ENCODE peak calls at places on chromosomes 12 and 14, in four cellular contexts. One of them, this sample, is unnamed.

GRCh38 chr12:109880938-109881337 is 597 bp upstream of the GLTP start:
- DNase-seq in Ammon's horn: no peak
- DNase-seq in GM12865: no peak
- DNase-seq in stimulated activated CD4-positive, alpha-beta T cell treated with anti-CD3 and anti-CD28 coated beads, Interleukin-2, amount 100 ng/mL, for 24 hours: no peak
- DNase-seq in this sample: no peak

GRCh38 chr12:63070709-63071108 is 80.3 kb downstream of the AVPR1A start:
- DNase-seq in GM12865: no peak
- DNase-seq in Ammon's horn: no peak
- DNase-seq in stimulated activated CD4-positive, alpha-beta T cell treated with anti-CD3 and anti-CD28 coated beads, Interleukin-2, amount 100 ng/mL, for 24 hours: no peak
- DNase-seq in this sample: no peak

GRCh38 chr12:51819851-51820720 is 28.4 kb downstream of the FIGNL2 start:
- DNase-seq in Ammon's horn: peak; percentile 28
- DNase-seq in GM12865: peak; percentile 4
- DNase-seq in stimulated activated CD4-positive, alpha-beta T cell treated with anti-CD3 and anti-CD28 coated beads, Interleukin-2, amount 100 ng/mL, for 24 hours: no peak
- DNase-seq in this sample: peak; percentile 33

GRCh38 chr12:113747048-113747447 is 219.1 kb downstream of the RBM19 start:
- DNase-seq in Ammon's horn: no peak
- DNase-seq in stimulated activated CD4-positive, alpha-beta T cell treated with anti-CD3 and anti-CD28 coated beads, Interleukin-2, amount 100 ng/mL, for 24 hours: no peak
- DNase-seq in GM12865: no peak
- DNase-seq in this sample: no peak

GRCh38 chr14:89215166-89215940 is 201.7 kb downstream of the FOXN3 start:
- DNase-seq in Ammon's horn: peak; percentile 23
- DNase-seq in GM12865: no peak
- DNase-seq in stimulated activated CD4-positive, alpha-beta T cell treated with anti-CD3 and anti-CD28 coated beads, Interleukin-2, amount 100 ng/mL, for 24 hours: no peak
- DNase-seq in this sample: no peak

GRCh38 chr12:57727758-57728395 is 10.7 kb downstream of the AGAP2 start:
- DNase-seq in GM12865: no peak
- DNase-seq in Ammon's horn: no peak
- DNase-seq in stimulated activated CD4-positive, alpha-beta T cell treated with anti-CD3 and anti-CD28 coated beads, Interleukin-2, amount 100 ng/mL, for 24 hours: no peak
- DNase-seq in this sample: no peak

GRCh38 chr12:1994429-1995143 is 9.7 kb downstream of the DCP1B start:
- DNase-seq in stimulated activated CD4-positive, alpha-beta T cell treated with anti-CD3 and anti-CD28 coated beads, Interleukin-2, amount 100 ng/mL, for 24 hours: no peak
- DNase-seq in Ammon's horn: no peak
- DNase-seq in GM12865: no peak
- DNase-seq in this sample: peak; percentile 44

GRCh38 chr12:57722716-57723629 is 15.6 kb downstream of the AGAP2 start:
- DNase-seq in stimulated activated CD4-positive, alpha-beta T cell treated with anti-CD3 and anti-CD28 coated beads, Interleukin-2, amount 100 ng/mL, for 24 hours: no peak
- DNase-seq in Ammon's horn: peak; percentile 1
- DNase-seq in GM12865: no peak
- DNase-seq in this sample: no peak

GRCh38 chr14:72711936-72712335 is 182.0 kb downstream of the DPF3 start:
- DNase-seq in stimulated activated CD4-positive, alpha-beta T cell treated with anti-CD3 and anti-CD28 coated beads, Interleukin-2, amount 100 ng/mL, for 24 hours: no peak
- DNase-seq in Ammon's horn: no peak
- DNase-seq in GM12865: no peak
- DNase-seq in this sample: no peak

GRCh38 chr12:70756791-70757190 is 119.6 kb upstream of the PTPRB start:
- DNase-seq in Ammon's horn: no peak
- DNase-seq in GM12865: no peak
- DNase-seq in stimulated activated CD4-positive, alpha-beta T cell treated with anti-CD3 and anti-CD28 coated beads, Interleukin-2, amount 100 ng/mL, for 24 hours: no peak
- DNase-seq in this sample: peak; percentile 19

GRCh38 chr14:26702721-26703250 is 105.0 kb upstream of the NOVA1 start:
- DNase-seq in GM12865: no peak
- DNase-seq in Ammon's horn: peak; percentile 3
- DNase-seq in stimulated activated CD4-positive, alpha-beta T cell treated with anti-CD3 and anti-CD28 coated beads, Interleukin-2, amount 100 ng/mL, for 24 hours: no peak
- DNase-seq in this sample: no peak

GRCh38 chr12:9615420-9616135 is 7.9 kb upstream of the KLRB1 start:
- DNase-seq in Ammon's horn: peak; percentile 4
- DNase-seq in GM12865: peak; percentile 36
- DNase-seq in stimulated activated CD4-positive, alpha-beta T cell treated with anti-CD3 and anti-CD28 coated beads, Interleukin-2, amount 100 ng/mL, for 24 hours: no peak
- DNase-seq in this sample: no peak

GRCh38 chr14:22982477-22983245 is at the start of gene AJUBA:
- DNase-seq in GM12865: peak; percentile 87
- DNase-seq in Ammon's horn: peak; percentile 63
- DNase-seq in stimulated activated CD4-positive, alpha-beta T cell treated with anti-CD3 and anti-CD28 coated beads, Interleukin-2, amount 100 ng/mL, for 24 hours: peak; percentile 80
- DNase-seq in this sample: peak; percentile 39

GRCh38 chr12:22657538-22657937 is 32.6 kb downstream of the ETNK1 start:
- DNase-seq in stimulated activated CD4-positive, alpha-beta T cell treated with anti-CD3 and anti-CD28 coated beads, Interleukin-2, amount 100 ng/mL, for 24 hours: no peak
- DNase-seq in Ammon's horn: no peak
- DNase-seq in GM12865: no peak
- DNase-seq in this sample: no peak

GRCh38 chr14:50139192-50139591 is 22.8 kb upstream of the VCPKMT start:
- DNase-seq in Ammon's horn: no peak
- DNase-seq in stimulated activated CD4-positive, alpha-beta T cell treated with anti-CD3 and anti-CD28 coated beads, Interleukin-2, amount 100 ng/mL, for 24 hours: no peak
- DNase-seq in GM12865: no peak
- DNase-seq in this sample: no peak

GRCh38 chr12:26721800-26722199 is 111.2 kb downstream of the ITPR2 start:
- DNase-seq in stimulated activated CD4-positive, alpha-beta T cell treated with anti-CD3 and anti-CD28 coated beads, Interleukin-2, amount 100 ng/mL, for 24 hours: no peak
- DNase-seq in GM12865: no peak
- DNase-seq in Ammon's horn: no peak
- DNase-seq in this sample: no peak

GRCh38 chr14:101179691-101180211 is 276.2 kb upstream of the RTL1 start:
- DNase-seq in stimulated activated CD4-positive, alpha-beta T cell treated with anti-CD3 and anti-CD28 coated beads, Interleukin-2, amount 100 ng/mL, for 24 hours: no peak
- DNase-seq in GM12865: no peak
- DNase-seq in Ammon's horn: no peak
- DNase-seq in this sample: no peak

GRCh38 chr14:68987653-68988036 is 8.5 kb upstream of the ACTN1 start:
- DNase-seq in Ammon's horn: no peak
- DNase-seq in stimulated activated CD4-positive, alpha-beta T cell treated with anti-CD3 and anti-CD28 coated beads, Interleukin-2, amount 100 ng/mL, for 24 hours: no peak
- DNase-seq in GM12865: peak; percentile 11
- DNase-seq in this sample: no peak

GRCh38 chr12:109710747-109711595 is 2.7 kb upstream of the FAM222A start:
- DNase-seq in stimulated activated CD4-positive, alpha-beta T cell treated with anti-CD3 and anti-CD28 coated beads, Interleukin-2, amount 100 ng/mL, for 24 hours: no peak
- DNase-seq in GM12865: no peak
- DNase-seq in Ammon's horn: no peak
- DNase-seq in this sample: no peak

GRCh38 chr14:51869426-51870113 is 9.2 kb downstream of the GNG2 start:
- DNase-seq in GM12865: peak; percentile 66
- DNase-seq in Ammon's horn: no peak
- DNase-seq in stimulated activated CD4-positive, alpha-beta T cell treated with anti-CD3 and anti-CD28 coated beads, Interleukin-2, amount 100 ng/mL, for 24 hours: peak; percentile 61
- DNase-seq in this sample: no peak

GRCh38 chr14:55094630-55095157 is 34.4 kb upstream of the LGALS3 start:
- DNase-seq in Ammon's horn: no peak
- DNase-seq in GM12865: no peak
- DNase-seq in stimulated activated CD4-positive, alpha-beta T cell treated with anti-CD3 and anti-CD28 coated beads, Interleukin-2, amount 100 ng/mL, for 24 hours: no peak
- DNase-seq in this sample: no peak

GRCh38 chr14:77800814-77801213 is 905 bp downstream of the ADCK1 start:
- DNase-seq in stimulated activated CD4-positive, alpha-beta T cell treated with anti-CD3 and anti-CD28 coated beads, Interleukin-2, amount 100 ng/mL, for 24 hours: no peak
- DNase-seq in GM12865: no peak
- DNase-seq in Ammon's horn: no peak
- DNase-seq in this sample: no peak

GRCh38 chr14:93582516-93582915 is 151.8 kb downstream of the UNC79 start:
- DNase-seq in GM12865: no peak
- DNase-seq in Ammon's horn: no peak
- DNase-seq in stimulated activated CD4-positive, alpha-beta T cell treated with anti-CD3 and anti-CD28 coated beads, Interleukin-2, amount 100 ng/mL, for 24 hours: no peak
- DNase-seq in this sample: no peak

GRCh38 chr12:30874455-30875313 is 51.9 kb upstream of the TSPAN11 start:
- DNase-seq in stimulated activated CD4-positive, alpha-beta T cell treated with anti-CD3 and anti-CD28 coated beads, Interleukin-2, amount 100 ng/mL, for 24 hours: no peak
- DNase-seq in Ammon's horn: no peak
- DNase-seq in GM12865: no peak
- DNase-seq in this sample: no peak

GRCh38 chr12:48279601-48280000 is 71.1 kb downstream of the ZNF641 start:
- DNase-seq in Ammon's horn: no peak
- DNase-seq in stimulated activated CD4-positive, alpha-beta T cell treated with anti-CD3 and anti-CD28 coated beads, Interleukin-2, amount 100 ng/mL, for 24 hours: no peak
- DNase-seq in GM12865: no peak
- DNase-seq in this sample: no peak

GRCh38 chr14:105497671-105498429 is 6.8 kb downstream of the TEDC1 start:
- DNase-seq in GM12865: no peak
- DNase-seq in stimulated activated CD4-positive, alpha-beta T cell treated with anti-CD3 and anti-CD28 coated beads, Interleukin-2, amount 100 ng/mL, for 24 hours: no peak
- DNase-seq in Ammon's horn: no peak
- DNase-seq in this sample: no peak

GRCh38 chr12:105317453-105317852 is 13.0 kb upstream of the C12orf75 start:
- DNase-seq in Ammon's horn: no peak
- DNase-seq in GM12865: no peak
- DNase-seq in stimulated activated CD4-positive, alpha-beta T cell treated with anti-CD3 and anti-CD28 coated beads, Interleukin-2, amount 100 ng/mL, for 24 hours: no peak
- DNase-seq in this sample: no peak

GRCh38 chr12:131098178-131098981 is 144.7 kb downstream of the ADGRD1 start:
- DNase-seq in Ammon's horn: no peak
- DNase-seq in stimulated activated CD4-positive, alpha-beta T cell treated with anti-CD3 and anti-CD28 coated beads, Interleukin-2, amount 100 ng/mL, for 24 hours: no peak
- DNase-seq in GM12865: no peak
- DNase-seq in this sample: no peak

GRCh38 chr12:9103050-9103854 is 12.5 kb downstream of the A2M start:
- DNase-seq in Ammon's horn: no peak
- DNase-seq in stimulated activated CD4-positive, alpha-beta T cell treated with anti-CD3 and anti-CD28 coated beads, Interleukin-2, amount 100 ng/mL, for 24 hours: no peak
- DNase-seq in GM12865: peak; percentile 21
- DNase-seq in this sample: no peak

This sample was measured in putamen.